ENCODE peak calls at places on chromosome 4, in nine cellular contexts. S, G, E, F, I, C, R, B and P are unnamed samples.

GRCh38 chr4:7938513-7939376 is 916 bp downstream of the AFAP1 start:
- DNase-seq in C (peak), F (no peak), I (peak), B (no peak), G (peak), E (peak), S (no peak), R (peak), P (no peak)

GRCh38 chr4:123976285-123976684 is 579.7 kb downstream of the SPRY1 start:
- DNase-seq in R (no peak), F (no peak), S (no peak), G (no peak), C (peak), I (no peak), E (no peak), B (no peak), P (no peak)

GRCh38 chr4:147596976-147597375 is 20.2 kb upstream of the TMEM184C start:
- DNase-seq in I (peak), S (no peak), R (no peak), G (no peak), C (no peak), B (no peak), F (no peak), E (no peak), P (no peak)

GRCh38 chr4:70747874-70748273 is 26.1 kb downstream of the RUFY3 start:
- DNase-seq in E (no peak), R (no peak), G (no peak), S (no peak), I (no peak), F (no peak), B (no peak), C (no peak), P (no peak)

GRCh38 chr4:95293014-95293413 is 255.8 kb downstream of the UNC5C start:
- DNase-seq in R (no peak), I (no peak), C (no peak), G (no peak), F (no peak), E (peak), B (no peak), S (no peak), P (no peak)

GRCh38 chr4:26719954-26720552 is 136.2 kb downstream of the TBC1D19 start:
- DNase-seq in I (no peak), G (no peak), R (no peak), S (no peak), C (peak), F (peak), B (no peak), E (no peak), P (no peak)

GRCh38 chr4:173171098-173171497 is 2.5 kb downstream of the GALNT7 start:
- DNase-seq in I (no peak), S (no peak), C (peak), G (no peak), B (no peak), R (no peak), F (no peak), E (no peak), P (peak)

GRCh38 chr4:40357738-40358137 is 22.6 kb downstream of the CHRNA9 start:
- DNase-seq in F (no peak), R (no peak), C (no peak), B (no peak), G (no peak), S (no peak), E (no peak), I (no peak), P (no peak)

GRCh38 chr4:168815373-168816345 is 194.4 kb downstream of the CBR4 start:
- DNase-seq in S (no peak), E (no peak), C (peak), G (no peak), I (no peak), R (no peak), F (no peak), B (no peak), P (no peak)

GRCh38 chr4:70855464-70855863 is 15.8 kb upstream of the GRSF1 start:
- DNase-seq in C (no peak), S (no peak), R (no peak), F (no peak), I (no peak), B (no peak), E (no peak), G (no peak), P (no peak)